ENCODE peak calls at places on chromosomes 16 and 17, in eight cellular contexts. D, S, N, V, F, X, Y and C are unnamed samples.

GRCh38 chr17:68318103-68318991 is 27.1 kb downstream of the ARSG start:
- DNase-seq in N (no peak), D (no peak), S (no peak), V (no peak), F (peak), Y (no peak), X (peak), C (no peak)

GRCh38 chr17:48028736-48029135 is 8.9 kb downstream of the COPZ2 start:
- DNase-seq in D (no peak), V (no peak), Y (no peak), X (no peak), F (no peak), N (no peak), S (no peak), C (no peak)

GRCh38 chr16:58392215-58393137 is at the start of gene GINS3:
- DNase-seq in S (peak), V (peak), X (peak), N (peak), F (peak), D (peak), Y (peak), C (peak)

GRCh38 chr17:58630883-58631522 is 60.8 kb downstream of the TEX14 start:
- DNase-seq in S (peak), V (no peak), Y (no peak), D (peak), X (no peak), F (no peak), N (peak), C (peak)

GRCh38 chr17:41308918-41309359 is at the start of gene KRTAP16-1:
- DNase-seq in Y (peak), D (no peak), N (peak), F (no peak), X (no peak), V (no peak), S (no peak), C (no peak)

GRCh38 chr16:74601131-74601871 is 5.6 kb downstream of the GLG1 start:
- DNase-seq in V (no peak), Y (peak), N (peak), D (peak), X (no peak), S (no peak), F (peak), C (no peak)

GRCh38 chr16:8959921-8960787 is 3.6 kb downstream of the USP7 start:
- DNase-seq in Y (no peak), N (no peak), F (peak), S (no peak), D (no peak), X (no peak), V (no peak), C (no peak)

GRCh38 chr16:74446866-74447265 is 25.6 kb upstream of the CLEC18B start:
- DNase-seq in N (no peak), Y (no peak), S (no peak), D (no peak), X (no peak), V (no peak), F (no peak), C (no peak)

GRCh38 chr17:60039096-60039495 is 39.6 kb downstream of the HEATR6 start:
- DNase-seq in S (peak), F (no peak), N (no peak), Y (no peak), V (no peak), X (peak), D (no peak), C (no peak)

GRCh38 chr17:75978938-75979704 is at the start of the genes ACOX1 and TEN1:
- DNase-seq in D (peak), N (peak), Y (peak), F (peak), S (peak), V (peak), X (peak), C (peak)

GRCh38 chr17:60851181-60851580 is 173.5 kb downstream of the BCAS3 start:
- DNase-seq in S (no peak), Y (no peak), F (no peak), X (no peak), V (no peak), N (no peak), D (no peak), C (no peak)

GRCh38 chr17:36768355-36768754 is 167.0 kb downstream of the MRM1 start:
- DNase-seq in X (no peak), V (no peak), D (no peak), S (no peak), N (no peak), Y (no peak), F (no peak), C (no peak)

GRCh38 chr17:1224330-1224729 is 44.5 kb upstream of the ABR start:
- DNase-seq in V (no peak), F (no peak), S (no peak), N (no peak), Y (no peak), D (no peak), X (no peak), C (no peak)

GRCh38 chr17:46765491-46765890 is 53.0 kb downstream of the WNT3 start:
- DNase-seq in N (no peak), S (no peak), X (no peak), D (no peak), F (no peak), V (no peak), Y (no peak), C (no peak)

GRCh38 chr17:82055023-82055964 is 3.6 kb downstream of the GPS1 start:
- DNase-seq in V (no peak), X (no peak), S (no peak), Y (no peak), D (no peak), F (no peak), N (no peak), C (no peak)

GRCh38 chr17:35666967-35667552 is 64.4 kb upstream of the RASL10B start:
- DNase-seq in D (no peak), V (no peak), X (peak), S (no peak), F (no peak), N (no peak), Y (no peak), C (no peak)

GRCh38 chr16:66925322-66925840 is at the start of gene RRAD:
- DNase-seq in V (peak), D (no peak), Y (no peak), S (no peak), F (no peak), X (no peak), N (no peak), C (no peak)

GRCh38 chr17:1485748-1486376 is 6.6 kb downstream of the MYO1C start:
- DNase-seq in F (no peak), Y (peak), N (peak), S (peak), X (peak), V (peak), D (peak), C (no peak)

GRCh38 chr17:34852614-34853013 is 108.6 kb downstream of the CCT6B start:
- DNase-seq in V (no peak), N (no peak), F (peak), Y (no peak), D (no peak), X (peak), S (peak), C (no peak)

GRCh38 chr17:67421869-67422273 is 44.8 kb downstream of the PITPNC1 start:
- DNase-seq in X (peak), D (no peak), V (no peak), Y (peak), S (no peak), N (peak), F (peak), C (no peak)

GRCh38 chr17:30477758-30478115 is 529 bp downstream of the GOSR1 start:
- DNase-seq in S (no peak), F (no peak), Y (no peak), D (no peak), V (no peak), N (no peak), X (peak), C (no peak)